ENCODE peak calls at places on chromosomes 1 and 21, in eight cellular contexts. N, L, T, H, V, F, E and P are unnamed samples.
A peak's percentile ranks its signal among the peaks of the same experiment; 100 is the strongest.

GRCh38 chr1:195618287-195618686 is 990.0 kb downstream of the KCNT2 start:
- DNase-seq in T (no peak), V (no peak), N (no peak), L (no peak), F (no peak), E (no peak), H (no peak), P (no peak)

GRCh38 chr21:38596264-38597042 is 98.2 kb upstream of the ERG start:
- DNase-seq in F (no peak), L (no peak), H (no peak), T (no peak), V (no peak), N (peak; percentile 12), E (peak; percentile 16), P (no peak)

GRCh38 chr1:93694039-93694438 is 12.4 kb upstream of the BCAR3 start:
- DNase-seq in F (no peak), L (no peak), V (no peak), H (no peak), E (no peak), T (no peak), N (peak; percentile 77), P (no peak)

GRCh38 chr1:232587141-232588008 is 42.6 kb downstream of the SIPA1L2 start:
- DNase-seq in T (no peak), L (no peak), H (no peak), V (no peak), E (no peak), N (no peak), F (no peak), P (no peak)

GRCh38 chr1:10613861-10614260 is 139.1 kb downstream of the PEX14 start:
- DNase-seq in T (no peak), V (no peak), L (no peak), E (no peak), H (no peak), N (no peak), F (no peak), P (no peak)

GRCh38 chr1:40381268-40382109 is 8.0 kb downstream of the SMAP2 start:
- DNase-seq in N (no peak), V (no peak), T (no peak), E (no peak), H (no peak), L (peak; percentile 73), F (no peak), P (no peak)

GRCh38 chr1:15680131-15680530 is 4.0 kb upstream of the PLEKHM2 start:
- DNase-seq in L (no peak), E (peak; percentile 71), T (no peak), H (no peak), V (no peak), N (peak; percentile 81), F (no peak), P (no peak)

GRCh38 chr21:34967509-34968289 is 81.4 kb downstream of the RUNX1 start:
- DNase-seq in L (no peak), V (no peak), N (peak; percentile 19), H (no peak), T (no peak), E (no peak), F (peak; percentile 31), P (no peak)

GRCh38 chr1:116379674-116380498 is 6.8 kb downstream of the ATP1A1 start:
- DNase-seq in F (no peak), H (no peak), T (no peak), E (no peak), V (no peak), L (no peak), N (no peak), P (no peak)

GRCh38 chr1:227934476-227935313 is 13.0 kb downstream of the WNT9A start:
- DNase-seq in T (no peak), E (peak; percentile 85), V (no peak), L (peak; percentile 13), N (peak; percentile 85), F (no peak), H (no peak), P (no peak)

GRCh38 chr1:103509235-103509634 is 16.3 kb upstream of the RNPC3 start:
- DNase-seq in E (no peak), N (no peak), F (no peak), V (no peak), T (no peak), H (no peak), L (no peak), P (no peak)

DNA sequence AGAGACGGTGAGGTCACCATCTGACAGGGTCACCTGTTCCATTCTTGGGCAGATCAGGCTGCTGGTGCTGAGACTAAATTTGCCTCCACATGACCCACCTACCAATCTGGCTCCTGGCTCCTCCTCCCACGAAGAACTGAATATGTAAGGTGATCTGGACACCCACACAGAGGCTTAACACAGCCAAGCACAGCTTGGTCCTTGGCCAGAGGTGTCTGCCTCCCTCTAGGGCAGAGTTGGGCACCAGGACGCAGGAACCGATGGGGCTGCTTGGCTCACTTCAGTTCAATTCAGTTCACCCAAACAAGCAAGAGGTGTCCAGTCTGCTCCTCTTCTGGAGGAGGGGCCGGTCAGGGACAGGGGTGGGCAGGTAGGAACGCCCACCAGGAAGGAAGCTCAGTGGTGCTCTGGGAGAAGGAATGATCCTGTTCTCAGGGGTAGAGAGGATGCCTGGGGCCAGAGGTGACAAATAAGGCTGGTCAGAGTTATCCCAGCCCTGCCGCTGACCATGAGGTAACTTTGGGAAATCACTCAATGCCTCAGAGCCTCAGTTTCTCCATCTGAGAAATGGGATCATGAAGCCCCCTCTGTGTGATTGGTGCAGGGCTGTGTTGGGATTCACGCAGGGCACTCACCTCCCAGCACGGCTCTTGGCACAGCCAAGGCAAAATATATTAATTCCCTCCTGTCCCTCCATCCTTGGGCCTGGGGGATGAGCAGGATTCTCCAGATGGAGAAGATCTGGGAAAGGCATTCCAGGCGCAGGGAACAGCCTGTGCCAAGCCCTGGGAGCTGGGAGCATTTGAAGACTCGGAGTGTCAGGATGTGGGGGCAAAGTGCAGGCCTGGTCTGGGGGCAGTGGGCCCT is 284.5 kb downstream of the PTPRU start:
- DNase-seq in T (peak; percentile 2), V (no peak), E (peak; percentile 1), H (no peak), L (no peak), F (no peak), N (no peak), P (no peak)
- TF ChIP-seq CTCF in T (no peak), V (no peak), E (no peak), H (no peak), L (no peak), F (no peak), N (no peak), P (no peak)

DNA sequence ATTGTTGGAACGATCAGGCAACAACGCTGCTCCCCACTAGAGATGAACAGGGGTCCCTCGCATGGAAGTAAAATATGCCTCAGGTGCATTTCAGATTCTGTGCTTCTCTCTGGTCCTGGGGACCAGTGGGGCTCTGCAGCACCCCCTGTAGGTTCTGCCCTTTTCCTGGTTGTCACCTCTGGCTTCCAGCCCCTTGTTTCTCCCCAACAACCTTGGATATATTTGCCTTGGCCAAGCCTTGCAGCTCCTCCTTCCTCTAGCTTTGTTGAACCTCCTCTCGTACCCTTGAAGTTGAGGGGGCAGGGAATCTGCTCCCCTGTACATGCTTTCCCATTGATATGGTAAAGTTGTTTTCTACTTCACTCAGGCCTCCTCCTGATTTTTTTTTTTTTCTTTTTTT is 5.4 kb upstream of the RGSL1 start:
- DNase-seq in N (no peak), F (no peak), T (peak; percentile 20), L (no peak), H (no peak), E (no peak), V (no peak), P (no peak)
- TF ChIP-seq CTCF in N (peak; percentile 22), F (peak; percentile 7), T (no peak), L (peak; percentile 43), H (no peak), E (no peak), V (peak; percentile 47), P (no peak)

DNA sequence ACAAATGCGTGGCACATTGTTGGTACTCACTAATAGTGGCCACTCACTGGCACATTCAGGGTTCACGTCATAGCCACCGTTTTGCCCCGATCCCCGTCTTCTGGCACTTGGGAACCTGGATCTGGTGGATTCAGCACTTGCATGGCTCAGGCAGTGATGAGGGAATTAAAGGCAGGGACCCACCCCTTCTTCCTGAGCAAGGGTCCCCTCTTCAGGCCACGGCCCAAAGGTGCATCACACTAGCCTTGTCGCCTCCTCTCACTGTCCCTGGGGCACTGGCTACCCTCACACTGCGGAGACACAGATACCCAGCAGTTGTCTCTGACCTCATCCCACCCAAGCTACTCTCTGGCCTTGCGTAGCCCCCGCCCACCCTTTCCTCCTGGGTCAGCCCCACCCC is 19.9 kb upstream of the LDLRAP1 start:
- DNase-seq in F (no peak), H (no peak), V (no peak), E (no peak), T (peak; percentile 87), N (no peak), L (no peak), P (no peak)
- TF ChIP-seq CTCF in F (no peak), H (no peak), V (peak; percentile 20), E (peak; percentile 24), T (peak; percentile 57), N (no peak), L (no peak), P (no peak)

GRCh38 chr1:1058921-1059493 is 15.1 kb downstream of the RNF223 start:
- DNase-seq in F (no peak), T (no peak), N (no peak), E (no peak), L (no peak), V (peak; percentile 52), H (no peak), P (no peak)
- TF ChIP-seq CTCF in F (peak; percentile 30), T (peak; percentile 56), N (no peak), E (no peak), L (peak; percentile 38), V (peak; percentile 10), H (no peak), P (peak; percentile 45)